ENCODE peak calls at places on chromosomes 1 and 21, in four cellular contexts. B is HFF-Myc, K is fibroblast of the aortic adventitia, O is tibial artery. X is an unnamed sample.

GRCh38 chr1:48943393-48943792 is 166.7 kb upstream of the BEND5 start:
- DNase-seq in B (no peak), K (peak; percentile 9), O (no peak), X (no peak)

GRCh38 chr21:34877485-34878128 is 171.5 kb downstream of the RUNX1 start:
- DNase-seq in K (no peak), O (no peak), B (no peak), X (no peak)

GRCh38 chr1:156801409-156802121 is 15.1 kb downstream of the SH2D2A start:
- DNase-seq in K (peak; percentile 97), B (peak; percentile 93), O (no peak), X (no peak)

GRCh38 chr1:154820646-154821045 is 49.4 kb downstream of the KCNN3 start:
- DNase-seq in O (no peak), B (no peak), K (no peak), X (no peak)

GRCh38 chr1:226125097-226125630 is 61.4 kb downstream of the ACBD3 start:
- DNase-seq in O (peak; percentile 84), B (peak; percentile 47), K (peak; percentile 80), X (peak; percentile 95)

GRCh38 chr1:155272466-155273133 is 704 bp downstream of the CLK2 start:
- DNase-seq in K (peak; percentile 68), O (no peak), B (no peak), X (no peak)

GRCh38 chr1:34852677-34853217 is 6.8 kb downstream of the SMIM12 start:
- DNase-seq in B (peak; percentile 90), K (peak; percentile 94), O (peak; percentile 98), X (peak; percentile 95)

GRCh38 chr1:24513691-24514090 is 11.1 kb downstream of the RCAN3 start:
- DNase-seq in K (no peak), B (no peak), O (no peak), X (no peak)

GRCh38 chr1:205563927-205564441 is 59.5 kb downstream of the CDK18 start:
- DNase-seq in B (no peak), O (no peak), K (no peak), X (no peak)

GRCh38 chr21:41726970-41727783 is 39.7 kb downstream of the RIPK4 start:
- DNase-seq in K (peak; percentile 63), O (peak; percentile 96), B (peak; percentile 5), X (no peak)

GRCh38 chr1:117370509-117370908 is 3.3 kb downstream of the MAN1A2 start:
- DNase-seq in O (no peak), B (no peak), K (no peak), X (no peak)

GRCh38 chr1:172144445-172145060 is 275.9 kb upstream of the C1orf105 start:
- DNase-seq in K (peak; percentile 99), O (peak; percentile 95), B (peak; percentile 100), X (peak; percentile 97)

GRCh38 chr1:109628540-109629321 is 9.1 kb downstream of the AMPD2 start:
- DNase-seq in O (peak; percentile 60), K (no peak), B (no peak), X (no peak)

GRCh38 chr1:202888507-202889360 is at the start of gene RABIF:
- DNase-seq in O (peak; percentile 97), K (peak; percentile 92), B (peak; percentile 73), X (peak; percentile 99)
- TF ChIP-seq CTCF in O (peak; percentile 7), K (peak; percentile 47), B (no peak), X (peak; percentile 38)

DNA sequence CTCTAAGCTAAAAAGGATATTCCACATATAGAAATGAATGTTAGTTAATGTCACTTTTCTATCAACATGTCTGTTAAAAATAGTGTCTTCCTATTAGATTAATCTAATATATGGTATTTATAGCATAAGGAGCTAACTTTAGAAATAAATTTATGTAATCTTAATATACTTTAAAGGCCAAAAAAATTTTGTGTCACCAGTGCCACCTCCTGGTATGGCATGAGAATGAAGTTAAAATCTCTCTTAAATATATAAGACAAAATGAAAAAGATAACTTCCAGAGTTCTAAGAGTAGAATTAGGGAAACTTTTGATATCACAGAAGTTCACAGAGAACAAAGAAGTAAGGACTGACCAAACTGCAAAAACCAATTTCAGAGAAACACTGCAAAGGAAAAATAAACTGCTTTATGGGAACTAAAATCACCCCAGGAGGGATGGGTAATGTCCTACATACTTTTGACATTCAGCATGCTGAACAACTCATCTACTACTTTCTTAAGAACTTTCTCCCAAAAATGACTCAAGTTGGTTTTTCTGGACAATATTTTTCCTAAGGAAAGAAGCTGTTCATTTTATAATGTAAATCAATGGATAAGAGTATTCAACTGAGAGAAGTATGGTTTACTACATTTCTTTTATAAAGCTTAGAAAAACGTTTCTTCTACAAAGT is 82.8 kb downstream of the TRIM33 start:
- DNase-seq in K (peak; percentile 57), B (no peak), O (no peak), X (no peak)
- TF ChIP-seq CTCF in K (peak; percentile 59), B (peak; percentile 24), O (peak; percentile 44), X (peak; percentile 64)

GRCh38 chr1:209154916-209155315 is 428.6 kb upstream of the CAMK1G start:
- DNase-seq in B (no peak), O (no peak), K (no peak), X (no peak)
- TF ChIP-seq CTCF in B (no peak), O (no peak), K (no peak), X (no peak)

DNA sequence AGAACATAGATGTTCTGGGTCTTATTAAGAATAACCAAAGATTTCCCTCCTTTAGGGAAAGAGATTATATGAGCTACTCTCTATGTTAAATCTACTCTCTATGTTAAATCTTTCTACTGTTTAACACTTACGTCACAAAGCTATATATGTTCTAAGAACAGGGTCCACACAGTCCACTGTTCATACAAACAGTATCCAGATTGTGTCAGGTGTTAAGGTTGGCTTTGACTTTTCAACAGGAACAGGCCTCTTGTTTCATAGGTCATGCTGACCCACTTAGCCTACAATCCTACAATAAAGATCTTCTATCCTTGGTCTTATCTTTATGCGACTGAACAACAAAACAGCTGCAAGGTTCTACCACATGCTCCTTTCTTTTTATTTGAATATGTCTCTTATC is 135.0 kb downstream of the LTN1 start:
- DNase-seq in B (no peak), O (no peak), K (no peak), X (no peak)
- TF ChIP-seq CTCF in B (no peak), O (no peak), K (no peak), X (no peak)

GRCh38 chr1:220748091-220748934 is at the start of gene MTARC2:
- DNase-seq in K (peak; percentile 50), O (peak; percentile 92), B (peak; percentile 32), X (peak; percentile 88)
- TF ChIP-seq CTCF in K (no peak), O (no peak), B (no peak), X (no peak)

DNA sequence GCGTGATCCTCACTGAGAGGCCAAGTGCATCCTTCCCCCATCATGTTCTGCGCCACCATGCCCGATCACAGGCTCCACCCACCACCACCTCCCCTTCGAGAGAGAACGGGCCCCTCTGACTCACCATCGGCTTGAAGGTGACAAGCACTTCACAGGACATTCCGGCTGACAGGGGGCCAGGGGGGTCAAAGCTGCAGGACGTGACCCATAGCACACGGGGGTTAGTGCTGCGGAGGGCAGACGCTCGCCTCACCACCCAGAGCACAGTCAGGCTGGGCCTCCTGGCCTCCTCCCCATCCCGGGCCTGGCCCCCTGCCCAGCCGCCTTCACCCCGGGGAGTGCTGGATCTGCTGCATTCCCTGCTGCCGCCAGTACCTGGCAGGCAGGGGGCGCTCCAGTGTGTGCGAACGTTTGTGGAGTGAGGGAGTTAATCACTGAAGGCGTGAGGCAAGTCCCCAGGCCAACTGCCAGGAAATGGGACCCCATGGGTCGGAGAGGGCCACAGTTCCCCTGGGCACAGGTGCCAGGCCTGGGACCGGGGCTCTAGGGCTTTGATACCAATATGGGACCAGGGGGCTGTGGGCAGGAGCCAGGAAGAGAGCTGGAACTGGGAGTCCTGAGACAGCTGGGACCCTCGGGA is 40.9 kb upstream of the TMEM52 start:
- DNase-seq in O (peak; percentile 76), K (peak; percentile 67), B (no peak), X (no peak)
- TF ChIP-seq CTCF in O (peak; percentile 44), K (peak; percentile 77), B (peak; percentile 85), X (peak; percentile 70)

DNA sequence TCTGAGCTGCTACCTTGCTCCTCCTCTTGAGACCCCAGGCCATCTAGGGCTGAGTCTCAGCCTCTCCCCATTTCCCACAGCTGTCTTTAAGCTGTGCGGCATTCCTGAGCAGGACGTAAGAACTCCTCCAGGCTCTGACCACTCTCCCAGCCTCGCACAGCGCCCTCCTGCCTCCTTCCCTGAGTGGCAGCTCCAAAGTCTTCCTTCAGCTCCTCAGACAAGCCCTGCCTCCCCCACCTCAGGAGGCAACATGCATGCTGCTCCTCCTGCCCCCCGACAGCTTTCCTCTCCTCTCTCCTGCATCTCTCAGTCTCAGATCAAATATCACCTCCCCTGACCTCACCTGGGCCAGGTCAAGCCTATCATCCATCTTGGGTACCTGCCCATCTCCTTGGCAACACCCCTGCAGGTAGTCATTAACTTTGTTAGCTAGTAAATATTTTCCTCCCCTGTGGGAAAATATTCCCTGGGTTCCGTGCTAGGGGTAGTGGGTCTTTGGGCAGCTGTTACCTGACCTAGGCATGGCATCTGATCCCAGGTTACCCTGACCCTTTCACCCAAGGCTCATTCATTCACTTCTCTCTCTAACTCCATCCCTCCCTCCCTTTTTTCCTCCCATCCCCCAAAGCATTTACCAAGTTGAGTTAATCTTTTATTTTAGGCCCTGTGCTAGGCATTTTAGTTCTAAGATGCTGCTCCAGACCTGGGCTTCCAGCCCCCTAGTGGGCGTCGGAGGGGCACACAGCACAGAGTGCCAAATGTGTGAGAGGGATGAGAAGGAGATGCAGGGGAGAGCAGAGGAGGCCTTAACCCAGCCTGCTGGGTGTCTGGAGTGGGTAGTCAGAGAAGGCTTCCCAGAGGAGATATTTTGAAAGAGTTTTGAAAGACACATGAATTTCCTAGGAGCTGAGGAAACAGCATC is 419.9 kb downstream of the PTPRU start:
- DNase-seq in K (no peak), O (peak; percentile 35), B (no peak), X (peak; percentile 48)
- TF ChIP-seq CTCF in K (peak; percentile 32), O (no peak), B (peak; percentile 73), X (peak; percentile 39)

X was measured in osteocyte.